ENCODE peak calls at places on chromosomes 6 and 20, in five cellular contexts. G is CD4-positive, CD25-positive, alpha-beta regulatory T cell; M is activated CD8-positive, alpha-beta T cell treated with anti-CD3 and anti-CD28 coated beads for 36 hours; X is HL-60; D is NAMALWA. U is an unnamed sample.

GRCh38 chr6:46053034-46053933 is 37.6 kb upstream of the CLIC5 start:
- DNase-seq in G (no peak), M (peak), X (no peak), D (no peak), U (no peak)

GRCh38 chr6:143232849-143233248 is 172.2 kb downstream of the AIG1 start:
- DNase-seq in G (no peak), M (peak), X (peak), D (peak), U (peak)

GRCh38 chr6:25874118-25874517 is at the start of gene SLC17A3:
- DNase-seq in G (no peak), M (no peak), X (no peak), D (no peak), U (no peak)

GRCh38 chr6:147005499-147005898 is 198.7 kb upstream of the STXBP5 start:
- DNase-seq in G (no peak), M (peak), X (no peak), D (no peak), U (no peak)

GRCh38 chr6:45592991-45593390 is 215.3 kb upstream of the SUPT3H start:
- DNase-seq in G (no peak), M (no peak), X (no peak), D (no peak), U (no peak)

GRCh38 chr6:11830520-11830919 is 51.9 kb upstream of the ADTRP start:
- DNase-seq in G (no peak), M (no peak), X (no peak), D (peak), U (no peak)

GRCh38 chr20:57596998-57597939 is 23.0 kb downstream of the ZBP1 start:
- DNase-seq in G (peak), M (peak), X (peak), D (peak), U (no peak)

GRCh38 chr20:38117635-38118034 is 47.4 kb downstream of the TGM2 start:
- DNase-seq in G (no peak), M (no peak), X (no peak), D (no peak), U (no peak)

GRCh38 chr6:46491789-46492547 is 719 bp upstream of the RCAN2 start:
- DNase-seq in G (no peak), M (peak), X (peak), D (peak), U (no peak)

GRCh38 chr6:101626264-101626663 is 232.8 kb downstream of the GRIK2 start:
- DNase-seq in G (no peak), M (no peak), X (no peak), D (no peak), U (no peak)

GRCh38 chr6:122730775-122731386 is 48.6 kb upstream of the FABP7 start:
- DNase-seq in G (no peak), M (no peak), X (no peak), D (peak), U (no peak)

GRCh38 chr20:31390490-31390889 is at the start of gene DEFB119:
- DNase-seq in G (no peak), M (no peak), X (no peak), D (no peak), U (no peak)

GRCh38 chr6:98525860-98526259 is 308.5 kb upstream of the POU3F2 start:
- DNase-seq in G (no peak), M (no peak), X (no peak), D (no peak), U (no peak)

GRCh38 chr6:160131636-160132296 is 10.2 kb downstream of the SLC22A1 start:
- DNase-seq in G (no peak), M (no peak), X (no peak), D (no peak), U (no peak)

GRCh38 chr6:170042596-170043118 is 248.2 kb downstream of the DLL1 start:
- DNase-seq in G (no peak), M (no peak), X (no peak), D (no peak), U (no peak)

GRCh38 chr20:49283703-49284625 is 6.1 kb upstream of the ZNFX1 start:
- DNase-seq in G (no peak), M (no peak), X (no peak), D (peak), U (no peak)

GRCh38 chr6:56399250-56399671 is 151.9 kb upstream of the COL21A1 start:
- DNase-seq in G (no peak), M (no peak), X (no peak), D (no peak), U (no peak)

GRCh38 chr6:31899215-31899614 is 1.7 kb upstream of the EHMT2 start:
- DNase-seq in G (no peak), M (no peak), X (peak), D (no peak), U (no peak)

GRCh38 chr20:38833857-38834164 is 28.3 kb downstream of the PPP1R16B start:
- DNase-seq in G (peak), M (peak), X (no peak), D (no peak), U (no peak)

GRCh38 chr6:160163425-160163824 is 41.8 kb downstream of the SLC22A1 start:
- DNase-seq in G (no peak), M (no peak), X (no peak), D (no peak), U (no peak)

GRCh38 chr6:42260424-42260888 is 42.8 kb upstream of the MRPS10 start:
- DNase-seq in G (no peak), M (no peak), X (no peak), D (peak), U (no peak)

GRCh38 chr20:37420610-37421009 is 74.7 kb downstream of the SRC start:
- DNase-seq in G (no peak), M (no peak), X (no peak), D (no peak), U (no peak)

GRCh38 chr6:144286503-144287393 is 1.6 kb downstream of the UTRN start:
- DNase-seq in G (no peak), M (peak), X (peak), D (no peak), U (no peak)

GRCh38 chr6:5518936-5519491 is 257.7 kb downstream of the FARS2 start:
- DNase-seq in G (no peak), M (peak), X (no peak), D (no peak), U (no peak)

GRCh38 chr6:16799279-16800193 is 38.3 kb upstream of the ATXN1 start:
- DNase-seq in G (no peak), M (no peak), X (no peak), D (no peak), U (no peak)

GRCh38 chr20:62804632-62805364 is at the start of gene OGFR:
- DNase-seq in G (peak), M (peak), X (peak), D (peak), U (no peak)

GRCh38 chr20:61236677-61237076 is 15.4 kb upstream of the CDH4 start:
- DNase-seq in G (no peak), M (no peak), X (no peak), D (no peak), U (no peak)

GRCh38 chr6:33161354-33162320 is 30.6 kb downstream of the COL11A2 start:
- DNase-seq in G (peak), M (peak), X (peak), D (peak), U (no peak)

GRCh38 chr6:351011-351866 is 40.3 kb upstream of the IRF4 start:
- DNase-seq in G (no peak), M (no peak), X (no peak), D (no peak), U (no peak)

GRCh38 chr6:9204171-9204570 is 768.8 kb upstream of the SLC35B3 start:
- DNase-seq in G (no peak), M (no peak), X (no peak), D (no peak), U (no peak)

GRCh38 chr20:58514321-58515239 is 619 bp downstream of the APCDD1L start:
- DNase-seq in G (no peak), M (no peak), X (no peak), D (no peak), U (no peak)

GRCh38 chr6:124577734-124578281 is 384.4 kb upstream of the RNF217 start:
- DNase-seq in G (no peak), M (no peak), X (no peak), D (no peak), U (no peak)

GRCh38 chr20:20781029-20781428 is 68.6 kb upstream of the RALGAPA2 start:
- DNase-seq in G (no peak), M (no peak), X (no peak), D (no peak), U (no peak)

U was measured in GM12878.